ENCODE peak calls at places on chromosomes 12 and 14, in seven cellular contexts. One of them, this sample, is unnamed.

GRCh38 chr14:34693228-34693939 is 21.0 kb downstream of the CFL2 start:
- DNase-seq in H9: peak; percentile 94
- DNase-seq in CD8-positive, alpha-beta T cell: peak; percentile 15
- DNase-seq in tibial artery: no peak
- DNase-seq in body of pancreas: peak; percentile 80
- DNase-seq in DND-41: no peak
- DNase-seq in aorta: peak; percentile 77
- DNase-seq in this sample: peak; percentile 32

GRCh38 chr12:19223695-19224094 is 94.2 kb downstream of the PLEKHA5 start:
- DNase-seq in tibial artery: no peak
- DNase-seq in body of pancreas: no peak
- DNase-seq in CD8-positive, alpha-beta T cell: no peak
- DNase-seq in aorta: no peak
- DNase-seq in H9: no peak
- DNase-seq in DND-41: no peak
- DNase-seq in this sample: no peak

GRCh38 chr12:119544780-119545625 is 48.6 kb upstream of the TMEM233 start:
- DNase-seq in H9: peak; percentile 71
- DNase-seq in DND-41: peak; percentile 64
- DNase-seq in aorta: no peak
- DNase-seq in tibial artery: peak; percentile 50
- DNase-seq in CD8-positive, alpha-beta T cell: peak; percentile 52
- DNase-seq in body of pancreas: peak; percentile 78
- DNase-seq in this sample: peak; percentile 85

GRCh38 chr14:75648066-75648838 is 12.4 kb downstream of the ERG28 start:
- DNase-seq in H9: no peak
- DNase-seq in tibial artery: no peak
- DNase-seq in CD8-positive, alpha-beta T cell: no peak
- DNase-seq in DND-41: no peak
- DNase-seq in aorta: no peak
- DNase-seq in body of pancreas: peak; percentile 84
- DNase-seq in this sample: peak; percentile 97

GRCh38 chr14:62162998-62163589 is 400.9 kb downstream of the SNAPC1 start:
- DNase-seq in H9: peak; percentile 35
- DNase-seq in tibial artery: no peak
- DNase-seq in body of pancreas: peak; percentile 25
- DNase-seq in DND-41: peak; percentile 28
- DNase-seq in CD8-positive, alpha-beta T cell: no peak
- DNase-seq in aorta: no peak
- DNase-seq in this sample: peak; percentile 79

GRCh38 chr12:94100254-94100653 is 48.1 kb upstream of the PLXNC1 start:
- DNase-seq in body of pancreas: no peak
- DNase-seq in tibial artery: no peak
- DNase-seq in DND-41: peak; percentile 71
- DNase-seq in CD8-positive, alpha-beta T cell: no peak
- DNase-seq in H9: no peak
- DNase-seq in aorta: no peak
- DNase-seq in this sample: peak; percentile 95

GRCh38 chr14:92481811-92482559 is 31.6 kb upstream of the RIN3 start:
- DNase-seq in H9: peak; percentile 12
- DNase-seq in DND-41: no peak
- DNase-seq in CD8-positive, alpha-beta T cell: no peak
- DNase-seq in aorta: no peak
- DNase-seq in body of pancreas: no peak
- DNase-seq in tibial artery: no peak
- DNase-seq in this sample: no peak

GRCh38 chr14:99118946-99119345 is 153.1 kb downstream of the BCL11B start:
- DNase-seq in CD8-positive, alpha-beta T cell: no peak
- DNase-seq in body of pancreas: no peak
- DNase-seq in tibial artery: no peak
- DNase-seq in aorta: no peak
- DNase-seq in H9: peak; percentile 25
- DNase-seq in DND-41: no peak
- DNase-seq in this sample: no peak

GRCh38 chr12:104475269-104475668 is 18.5 kb downstream of the CHST11 start:
- DNase-seq in H9: no peak
- DNase-seq in CD8-positive, alpha-beta T cell: no peak
- DNase-seq in body of pancreas: no peak
- DNase-seq in DND-41: no peak
- DNase-seq in tibial artery: no peak
- DNase-seq in aorta: no peak
- DNase-seq in this sample: no peak

GRCh38 chr12:31659087-31659942 is at the start of gene ETFBKMT:
- DNase-seq in body of pancreas: peak; percentile 95
- DNase-seq in CD8-positive, alpha-beta T cell: peak; percentile 92
- DNase-seq in DND-41: peak; percentile 97
- DNase-seq in H9: peak; percentile 96
- DNase-seq in tibial artery: peak; percentile 90
- DNase-seq in aorta: peak; percentile 93
- DNase-seq in this sample: peak; percentile 93

GRCh38 chr12:109798691-109799090 is 34.5 kb downstream of the TRPV4 start:
- DNase-seq in body of pancreas: no peak
- DNase-seq in aorta: no peak
- DNase-seq in tibial artery: no peak
- DNase-seq in H9: no peak
- DNase-seq in DND-41: no peak
- DNase-seq in CD8-positive, alpha-beta T cell: no peak
- DNase-seq in this sample: no peak

GRCh38 chr12:123142948-123143752 is 7.7 kb downstream of the PITPNM2 start:
- DNase-seq in CD8-positive, alpha-beta T cell: no peak
- DNase-seq in DND-41: no peak
- DNase-seq in aorta: no peak
- DNase-seq in H9: peak; percentile 60
- DNase-seq in tibial artery: no peak
- DNase-seq in body of pancreas: no peak
- DNase-seq in this sample: no peak

GRCh38 chr12:51443573-51443972 is 18.9 kb downstream of the SLC4A8 start:
- DNase-seq in body of pancreas: no peak
- DNase-seq in tibial artery: no peak
- DNase-seq in H9: no peak
- DNase-seq in CD8-positive, alpha-beta T cell: no peak
- DNase-seq in aorta: no peak
- DNase-seq in DND-41: no peak
- DNase-seq in this sample: no peak

GRCh38 chr12:117141097-117141898 is 42.1 kb upstream of the TESC start:
- DNase-seq in CD8-positive, alpha-beta T cell: no peak
- DNase-seq in H9: no peak
- DNase-seq in body of pancreas: no peak
- DNase-seq in tibial artery: no peak
- DNase-seq in aorta: no peak
- DNase-seq in DND-41: no peak
- DNase-seq in this sample: no peak

GRCh38 chr14:61368061-61368710 is 46.8 kb downstream of the PRKCH start:
- DNase-seq in body of pancreas: no peak
- DNase-seq in CD8-positive, alpha-beta T cell: no peak
- DNase-seq in tibial artery: no peak
- DNase-seq in aorta: no peak
- DNase-seq in DND-41: no peak
- DNase-seq in H9: no peak
- DNase-seq in this sample: peak; percentile 93

GRCh38 chr14:90795744-90796143 is 20.5 kb downstream of the TTC7B start:
- DNase-seq in aorta: no peak
- DNase-seq in tibial artery: no peak
- DNase-seq in body of pancreas: no peak
- DNase-seq in CD8-positive, alpha-beta T cell: no peak
- DNase-seq in DND-41: no peak
- DNase-seq in H9: no peak
- DNase-seq in this sample: peak; percentile 91

GRCh38 chr12:96743606-96744005 is 163.5 kb upstream of the NEDD1 start:
- DNase-seq in DND-41: no peak
- DNase-seq in tibial artery: no peak
- DNase-seq in CD8-positive, alpha-beta T cell: no peak
- DNase-seq in aorta: no peak
- DNase-seq in body of pancreas: peak; percentile 6
- DNase-seq in H9: no peak
- DNase-seq in this sample: peak; percentile 27

GRCh38 chr14:52067873-52068740 is 752 bp downstream of the NID2 start:
- DNase-seq in H9: peak; percentile 50
- DNase-seq in body of pancreas: peak; percentile 48
- DNase-seq in CD8-positive, alpha-beta T cell: no peak
- DNase-seq in tibial artery: no peak
- DNase-seq in DND-41: no peak
- DNase-seq in aorta: peak; percentile 82
- DNase-seq in this sample: peak; percentile 26

GRCh38 chr12:64269161-64269560 is 47.1 kb upstream of the KICS2 start:
- DNase-seq in CD8-positive, alpha-beta T cell: no peak
- DNase-seq in DND-41: no peak
- DNase-seq in body of pancreas: no peak
- DNase-seq in H9: no peak
- DNase-seq in aorta: no peak
- DNase-seq in tibial artery: no peak
- DNase-seq in this sample: no peak

GRCh38 chr14:87811246-87811645 is 181.7 kb downstream of the GALC start:
- DNase-seq in body of pancreas: no peak
- DNase-seq in CD8-positive, alpha-beta T cell: no peak
- DNase-seq in DND-41: no peak
- DNase-seq in tibial artery: no peak
- DNase-seq in aorta: no peak
- DNase-seq in H9: no peak
- DNase-seq in this sample: no peak

GRCh38 chr12:32444895-32445294 is 45.5 kb downstream of the FGD4 start:
- DNase-seq in CD8-positive, alpha-beta T cell: no peak
- DNase-seq in DND-41: no peak
- DNase-seq in body of pancreas: peak; percentile 19
- DNase-seq in tibial artery: no peak
- DNase-seq in aorta: no peak
- DNase-seq in H9: no peak
- DNase-seq in this sample: peak; percentile 91

GRCh38 chr12:31594681-31595080 is 3.7 kb upstream of the DENND5B start:
- DNase-seq in body of pancreas: no peak
- DNase-seq in CD8-positive, alpha-beta T cell: no peak
- DNase-seq in DND-41: no peak
- DNase-seq in H9: no peak
- DNase-seq in tibial artery: no peak
- DNase-seq in aorta: no peak
- DNase-seq in this sample: no peak

GRCh38 chr12:132423251-132424117 is 66.5 kb upstream of the FBRSL1 start:
- DNase-seq in DND-41: peak; percentile 40
- DNase-seq in tibial artery: no peak
- DNase-seq in body of pancreas: no peak
- DNase-seq in CD8-positive, alpha-beta T cell: no peak
- DNase-seq in H9: no peak
- DNase-seq in aorta: no peak
- DNase-seq in this sample: no peak

DNA sequence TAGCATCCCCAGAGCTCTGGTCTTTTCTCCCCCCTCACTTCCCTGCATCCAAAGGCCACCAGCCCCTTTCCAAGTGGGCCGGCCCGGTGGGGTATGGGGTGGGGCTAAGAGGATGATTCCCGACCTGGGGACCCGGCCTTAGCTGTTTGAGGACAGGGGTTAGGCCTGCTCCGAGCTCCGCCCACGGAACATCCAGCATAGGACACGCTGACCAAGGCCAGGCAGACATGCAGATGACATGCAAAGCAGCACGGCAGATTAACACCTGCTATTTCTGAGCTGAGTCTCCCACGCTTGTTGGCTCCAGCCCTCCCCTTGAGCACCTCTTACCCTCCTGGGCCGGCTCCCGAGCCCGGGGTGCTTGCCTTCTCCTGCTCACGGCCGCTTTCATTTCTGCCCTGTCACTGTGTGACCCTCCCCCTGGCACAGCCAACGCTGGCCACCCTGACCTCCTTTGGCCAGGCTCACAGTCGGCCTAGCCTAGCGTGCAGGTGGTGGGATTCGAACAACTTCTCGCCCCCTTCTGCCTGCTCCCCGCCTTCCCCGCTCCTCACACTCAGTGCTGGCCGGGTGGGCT is 40.2 kb downstream of the TEAD4 start:
- DNase-seq in H9: peak; percentile 81
- DNase-seq in tibial artery: no peak
- DNase-seq in DND-41: no peak
- DNase-seq in aorta: no peak
- DNase-seq in CD8-positive, alpha-beta T cell: no peak
- DNase-seq in body of pancreas: peak; percentile 97
- DNase-seq in this sample: no peak
- H3K27ac ChIP-seq in H9: no peak overlapping the region
- H3K27ac ChIP-seq in tibial artery: peak overlapping the region; percentile 80
- H3K27ac ChIP-seq in DND-41: no peak overlapping the region
- H3K27ac ChIP-seq in aorta: no peak overlapping the region
- H3K27ac ChIP-seq in CD8-positive, alpha-beta T cell: no peak overlapping the region
- H3K27ac ChIP-seq in body of pancreas: peak overlapping the region; percentile 87
- H3K27ac ChIP-seq in this sample: no peak overlapping the region

DNA sequence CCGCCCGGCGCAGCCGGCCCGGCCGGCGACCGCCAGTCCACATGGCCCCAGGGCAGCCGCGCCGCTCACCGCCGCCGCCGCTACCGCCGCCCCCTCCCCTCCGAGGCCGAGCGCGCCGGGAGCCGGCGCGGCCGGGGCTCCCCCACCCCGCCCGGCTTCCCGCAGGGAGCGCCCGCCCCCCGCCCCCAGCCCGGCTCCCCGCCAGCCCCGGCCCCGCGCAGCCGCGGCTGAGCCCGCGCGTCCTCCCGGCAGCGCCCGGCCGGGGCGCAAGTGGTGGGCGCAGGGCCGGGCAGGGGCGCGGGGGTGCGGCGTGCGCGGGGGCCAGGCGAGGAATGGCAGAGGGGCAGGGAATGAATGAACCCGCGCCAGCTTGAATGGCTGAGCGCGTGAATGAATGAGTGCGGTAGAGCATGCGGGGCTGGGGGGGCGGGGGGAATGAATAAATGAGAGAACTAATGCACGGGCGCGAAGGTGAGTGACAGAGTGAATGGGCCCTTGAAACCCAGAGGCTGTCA is at the start of gene BEGAIN:
- DNase-seq in H9: no peak
- DNase-seq in CD8-positive, alpha-beta T cell: no peak
- DNase-seq in aorta: peak; percentile 53
- DNase-seq in body of pancreas: no peak
- DNase-seq in DND-41: no peak
- DNase-seq in tibial artery: no peak
- DNase-seq in this sample: no peak
- H3K27ac ChIP-seq in H9: no peak within 1 kb of the TSS
- H3K27ac ChIP-seq in CD8-positive, alpha-beta T cell: no peak within 1 kb of the TSS
- H3K27ac ChIP-seq in aorta: no peak within 1 kb of the TSS
- H3K27ac ChIP-seq in body of pancreas: no peak within 1 kb of the TSS
- H3K27ac ChIP-seq in DND-41: peak within 1 kb of the TSS; percentile 68
- H3K27ac ChIP-seq in tibial artery: no peak within 1 kb of the TSS
- H3K27ac ChIP-seq in this sample: peak within 1 kb of the TSS; percentile 22

DNA sequence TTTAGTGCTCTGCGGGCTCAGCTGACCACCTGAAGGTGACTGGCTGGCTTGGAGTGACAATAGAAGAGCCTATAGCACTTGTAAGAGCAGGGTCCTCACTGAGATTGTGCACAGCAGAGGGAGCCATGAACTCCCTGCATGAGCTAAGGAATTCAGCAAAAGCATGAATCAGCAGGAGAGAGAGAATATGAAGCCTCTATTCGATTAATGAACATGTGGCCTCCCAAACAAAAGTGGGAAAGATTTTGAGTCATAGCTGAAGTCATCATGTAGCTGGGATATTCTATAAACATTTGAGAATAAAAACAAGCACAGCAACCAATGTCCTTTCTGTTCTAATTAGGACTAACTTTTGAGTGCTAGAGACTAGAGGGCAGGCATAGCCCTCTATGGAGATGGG is 626.6 kb downstream of the DIO2 start:
- DNase-seq in DND-41: no peak
- DNase-seq in tibial artery: no peak
- DNase-seq in body of pancreas: peak; percentile 9
- DNase-seq in aorta: no peak
- DNase-seq in CD8-positive, alpha-beta T cell: no peak
- DNase-seq in H9: no peak
- DNase-seq in this sample: peak; percentile 71
- H3K27ac ChIP-seq in DND-41: no peak overlapping the region
- H3K27ac ChIP-seq in tibial artery: no peak overlapping the region
- H3K27ac ChIP-seq in body of pancreas: peak overlapping the region; percentile 70
- H3K27ac ChIP-seq in aorta: no peak overlapping the region
- H3K27ac ChIP-seq in CD8-positive, alpha-beta T cell: no peak overlapping the region
- H3K27ac ChIP-seq in H9: no peak overlapping the region
- H3K27ac ChIP-seq in this sample: peak overlapping the region; percentile 27

GRCh38 chr12:26152507-26153102 is 27.8 kb upstream of the BHLHE41 start:
- DNase-seq in tibial artery: no peak
- DNase-seq in DND-41: no peak
- DNase-seq in H9: no peak
- DNase-seq in CD8-positive, alpha-beta T cell: no peak
- DNase-seq in aorta: no peak
- DNase-seq in body of pancreas: no peak
- DNase-seq in this sample: peak; percentile 43
- H3K27ac ChIP-seq in tibial artery: peak overlapping the region; percentile 18
- H3K27ac ChIP-seq in DND-41: no peak overlapping the region
- H3K27ac ChIP-seq in H9: no peak overlapping the region
- H3K27ac ChIP-seq in CD8-positive, alpha-beta T cell: no peak overlapping the region
- H3K27ac ChIP-seq in aorta: peak overlapping the region; percentile 70
- H3K27ac ChIP-seq in body of pancreas: peak overlapping the region; percentile 72
- H3K27ac ChIP-seq in this sample: peak overlapping the region; percentile 67

This sample was measured in PC-3.